ENCODE peak calls at places on chromosomes 12 and 14, in five cellular contexts. One of them, this sample, is unnamed.

GRCh38 chr12:76020281-76020680 is 11.3 kb downstream of the PHLDA1 start:
- DNase-seq in Caco-2: no peak
- DNase-seq in effector memory CD4-positive, alpha-beta T cell: peak; percentile 60
- DNase-seq in foreskin keratinocyte: peak; percentile 80
- DNase-seq in H1: no peak
- DNase-seq in this sample: no peak

GRCh38 chr14:101114726-101115481 is 211.4 kb upstream of the RTL1 start:
- DNase-seq in Caco-2: no peak
- DNase-seq in foreskin keratinocyte: no peak
- DNase-seq in effector memory CD4-positive, alpha-beta T cell: no peak
- DNase-seq in H1: no peak
- DNase-seq in this sample: no peak

GRCh38 chr14:36646664-36647416 is 14.8 kb upstream of the PAX9 start:
- DNase-seq in effector memory CD4-positive, alpha-beta T cell: no peak
- DNase-seq in foreskin keratinocyte: no peak
- DNase-seq in H1: no peak
- DNase-seq in Caco-2: no peak
- DNase-seq in this sample: no peak

GRCh38 chr14:35395283-35395682 is 9.3 kb downstream of the NFKBIA start:
- DNase-seq in foreskin keratinocyte: no peak
- DNase-seq in Caco-2: no peak
- DNase-seq in effector memory CD4-positive, alpha-beta T cell: no peak
- DNase-seq in H1: no peak
- DNase-seq in this sample: no peak

GRCh38 chr12:58887071-58887470 is 33.2 kb downstream of the LRIG3 start:
- DNase-seq in Caco-2: no peak
- DNase-seq in foreskin keratinocyte: no peak
- DNase-seq in effector memory CD4-positive, alpha-beta T cell: no peak
- DNase-seq in H1: no peak
- DNase-seq in this sample: no peak

GRCh38 chr14:39228509-39229221 is 5.0 kb upstream of the MIA2 start:
- DNase-seq in Caco-2: peak; percentile 50
- DNase-seq in effector memory CD4-positive, alpha-beta T cell: no peak
- DNase-seq in H1: no peak
- DNase-seq in foreskin keratinocyte: no peak
- DNase-seq in this sample: no peak

GRCh38 chr12:114835031-114835430 is 151.1 kb upstream of the TBX3 start:
- DNase-seq in effector memory CD4-positive, alpha-beta T cell: no peak
- DNase-seq in Caco-2: no peak
- DNase-seq in foreskin keratinocyte: peak; percentile 26
- DNase-seq in H1: no peak
- DNase-seq in this sample: no peak

GRCh38 chr14:34678306-34678705 is 36.1 kb downstream of the CFL2 start:
- DNase-seq in foreskin keratinocyte: no peak
- DNase-seq in Caco-2: no peak
- DNase-seq in H1: no peak
- DNase-seq in effector memory CD4-positive, alpha-beta T cell: no peak
- DNase-seq in this sample: no peak

GRCh38 chr14:60485600-60486251 is at the start of gene C14orf39:
- DNase-seq in effector memory CD4-positive, alpha-beta T cell: no peak
- DNase-seq in Caco-2: no peak
- DNase-seq in foreskin keratinocyte: no peak
- DNase-seq in H1: no peak
- DNase-seq in this sample: peak; percentile 39

GRCh38 chr12:94263011-94263786 is 114.8 kb downstream of the PLXNC1 start:
- DNase-seq in foreskin keratinocyte: no peak
- DNase-seq in effector memory CD4-positive, alpha-beta T cell: peak; percentile 33
- DNase-seq in H1: no peak
- DNase-seq in Caco-2: no peak
- DNase-seq in this sample: no peak

GRCh38 chr12:71415336-71416231 is 24.0 kb upstream of the LGR5 start:
- DNase-seq in foreskin keratinocyte: no peak
- DNase-seq in effector memory CD4-positive, alpha-beta T cell: no peak
- DNase-seq in H1: no peak
- DNase-seq in Caco-2: peak; percentile 41
- DNase-seq in this sample: peak; percentile 52

GRCh38 chr14:32509632-32510187 is 180.6 kb downstream of the AKAP6 start:
- DNase-seq in H1: no peak
- DNase-seq in foreskin keratinocyte: no peak
- DNase-seq in effector memory CD4-positive, alpha-beta T cell: no peak
- DNase-seq in Caco-2: no peak
- DNase-seq in this sample: no peak

GRCh38 chr12:112676526-112676925 is 115.0 kb upstream of the RPH3A start:
- DNase-seq in H1: no peak
- DNase-seq in effector memory CD4-positive, alpha-beta T cell: no peak
- DNase-seq in foreskin keratinocyte: no peak
- DNase-seq in Caco-2: no peak
- DNase-seq in this sample: no peak

GRCh38 chr12:121800694-121801600 is 2.9 kb upstream of the SETD1B start:
- DNase-seq in effector memory CD4-positive, alpha-beta T cell: peak; percentile 65
- DNase-seq in Caco-2: peak; percentile 75
- DNase-seq in foreskin keratinocyte: no peak
- DNase-seq in H1: no peak
- DNase-seq in this sample: peak; percentile 44

GRCh38 chr12:109084425-109084824 is 8.8 kb downstream of the ALKBH2 start:
- DNase-seq in effector memory CD4-positive, alpha-beta T cell: no peak
- DNase-seq in Caco-2: no peak
- DNase-seq in H1: no peak
- DNase-seq in foreskin keratinocyte: no peak
- DNase-seq in this sample: no peak

GRCh38 chr12:110649341-110649847 is 35.5 kb downstream of the TCTN1 start:
- DNase-seq in H1: no peak
- DNase-seq in foreskin keratinocyte: no peak
- DNase-seq in effector memory CD4-positive, alpha-beta T cell: no peak
- DNase-seq in Caco-2: no peak
- DNase-seq in this sample: no peak

GRCh38 chr14:24376448-24377070 is 8.6 kb downstream of the NFATC4 start:
- DNase-seq in Caco-2: no peak
- DNase-seq in H1: no peak
- DNase-seq in foreskin keratinocyte: no peak
- DNase-seq in effector memory CD4-positive, alpha-beta T cell: no peak
- DNase-seq in this sample: no peak

GRCh38 chr14:69625299-69626131 is 14.1 kb downstream of the SUSD6 start:
- DNase-seq in foreskin keratinocyte: no peak
- DNase-seq in H1: no peak
- DNase-seq in effector memory CD4-positive, alpha-beta T cell: peak; percentile 58
- DNase-seq in Caco-2: no peak
- DNase-seq in this sample: no peak

GRCh38 chr14:91418387-91419043 is 895 bp upstream of the CCDC88C start:
- DNase-seq in foreskin keratinocyte: no peak
- DNase-seq in effector memory CD4-positive, alpha-beta T cell: peak; percentile 72
- DNase-seq in H1: peak; percentile 39
- DNase-seq in Caco-2: peak; percentile 88
- DNase-seq in this sample: peak; percentile 47

GRCh38 chr14:88660056-88660455 is 97.2 kb downstream of the ZC3H14 start:
- DNase-seq in effector memory CD4-positive, alpha-beta T cell: no peak
- DNase-seq in foreskin keratinocyte: no peak
- DNase-seq in Caco-2: no peak
- DNase-seq in H1: no peak
- DNase-seq in this sample: no peak

GRCh38 chr12:70186436-70186835 is 56.8 kb upstream of the CNOT2 start:
- DNase-seq in foreskin keratinocyte: no peak
- DNase-seq in H1: no peak
- DNase-seq in Caco-2: no peak
- DNase-seq in effector memory CD4-positive, alpha-beta T cell: no peak
- DNase-seq in this sample: no peak

GRCh38 chr14:45247427-45247826 is 5.6 kb downstream of the MIS18BP1 start:
- DNase-seq in H1: no peak
- DNase-seq in Caco-2: no peak
- DNase-seq in effector memory CD4-positive, alpha-beta T cell: no peak
- DNase-seq in foreskin keratinocyte: no peak
- DNase-seq in this sample: no peak

GRCh38 chr12:3199551-3200031 is 122.4 kb downstream of the TSPAN9 start:
- DNase-seq in foreskin keratinocyte: peak; percentile 14
- DNase-seq in effector memory CD4-positive, alpha-beta T cell: no peak
- DNase-seq in Caco-2: peak; percentile 72
- DNase-seq in H1: no peak
- DNase-seq in this sample: no peak

GRCh38 chr12:5013206-5013830 is 30.4 kb upstream of the KCNA5 start:
- DNase-seq in effector memory CD4-positive, alpha-beta T cell: no peak
- DNase-seq in Caco-2: no peak
- DNase-seq in H1: no peak
- DNase-seq in foreskin keratinocyte: no peak
- DNase-seq in this sample: no peak

GRCh38 chr14:104319489-104320241 is 181.3 kb downstream of the KIF26A start:
- DNase-seq in H1: no peak
- DNase-seq in foreskin keratinocyte: no peak
- DNase-seq in Caco-2: no peak
- DNase-seq in effector memory CD4-positive, alpha-beta T cell: no peak
- DNase-seq in this sample: no peak

GRCh38 chr14:74836251-74836957 is 39.5 kb downstream of the PROX2 start:
- DNase-seq in foreskin keratinocyte: no peak
- DNase-seq in Caco-2: no peak
- DNase-seq in H1: no peak
- DNase-seq in effector memory CD4-positive, alpha-beta T cell: no peak
- DNase-seq in this sample: no peak

GRCh38 chr12:86496595-86496994 is 240.4 kb upstream of the MGAT4C start:
- DNase-seq in Caco-2: no peak
- DNase-seq in foreskin keratinocyte: no peak
- DNase-seq in effector memory CD4-positive, alpha-beta T cell: no peak
- DNase-seq in H1: no peak
- DNase-seq in this sample: no peak

GRCh38 chr12:26691234-26691970 is 141.6 kb downstream of the ITPR2 start:
- DNase-seq in foreskin keratinocyte: peak; percentile 97
- DNase-seq in Caco-2: no peak
- DNase-seq in H1: peak; percentile 51
- DNase-seq in effector memory CD4-positive, alpha-beta T cell: no peak
- DNase-seq in this sample: peak; percentile 74

GRCh38 chr12:109074866-109075265 is 18.4 kb downstream of the ALKBH2 start:
- DNase-seq in Caco-2: no peak
- DNase-seq in foreskin keratinocyte: no peak
- DNase-seq in H1: no peak
- DNase-seq in effector memory CD4-positive, alpha-beta T cell: no peak
- DNase-seq in this sample: no peak

GRCh38 chr12:52041695-52042123 is 9.5 kb upstream of the NR4A1 start:
- DNase-seq in Caco-2: no peak
- DNase-seq in H1: no peak
- DNase-seq in foreskin keratinocyte: no peak
- DNase-seq in effector memory CD4-positive, alpha-beta T cell: no peak
- DNase-seq in this sample: no peak

GRCh38 chr14:26867171-26867757 is 269.4 kb upstream of the NOVA1 start:
- DNase-seq in H1: no peak
- DNase-seq in foreskin keratinocyte: no peak
- DNase-seq in effector memory CD4-positive, alpha-beta T cell: no peak
- DNase-seq in Caco-2: no peak
- DNase-seq in this sample: no peak

GRCh38 chr12:115710104-115710564 is 567.4 kb downstream of the MED13L start:
- DNase-seq in H1: no peak
- DNase-seq in Caco-2: no peak
- DNase-seq in foreskin keratinocyte: peak; percentile 33
- DNase-seq in effector memory CD4-positive, alpha-beta T cell: no peak
- DNase-seq in this sample: no peak

GRCh38 chr12:14771651-14772137 is 31.6 kb downstream of the WBP11 start:
- DNase-seq in effector memory CD4-positive, alpha-beta T cell: no peak
- DNase-seq in foreskin keratinocyte: no peak
- DNase-seq in H1: no peak
- DNase-seq in Caco-2: no peak
- DNase-seq in this sample: peak; percentile 13

GRCh38 chr14:59688224-59689170 is 111.9 kb upstream of the CCDC175 start:
- DNase-seq in effector memory CD4-positive, alpha-beta T cell: no peak
- DNase-seq in H1: peak; percentile 19
- DNase-seq in foreskin keratinocyte: no peak
- DNase-seq in Caco-2: peak; percentile 79
- DNase-seq in this sample: peak; percentile 52

GRCh38 chr14:102804858-102805257 is 27.6 kb downstream of the TRAF3 start:
- DNase-seq in effector memory CD4-positive, alpha-beta T cell: no peak
- DNase-seq in Caco-2: no peak
- DNase-seq in foreskin keratinocyte: no peak
- DNase-seq in H1: no peak
- DNase-seq in this sample: no peak

GRCh38 chr14:102806447-102806846 is 29.2 kb downstream of the TRAF3 start:
- DNase-seq in H1: no peak
- DNase-seq in Caco-2: no peak
- DNase-seq in foreskin keratinocyte: no peak
- DNase-seq in effector memory CD4-positive, alpha-beta T cell: no peak
- DNase-seq in this sample: no peak

GRCh38 chr14:102803139-102803538 is 25.9 kb downstream of the TRAF3 start:
- DNase-seq in effector memory CD4-positive, alpha-beta T cell: no peak
- DNase-seq in foreskin keratinocyte: no peak
- DNase-seq in Caco-2: no peak
- DNase-seq in H1: no peak
- DNase-seq in this sample: no peak

GRCh38 chr14:102805941-102806340 is 28.7 kb downstream of the TRAF3 start:
- DNase-seq in Caco-2: no peak
- DNase-seq in H1: no peak
- DNase-seq in foreskin keratinocyte: no peak
- DNase-seq in effector memory CD4-positive, alpha-beta T cell: no peak
- DNase-seq in this sample: no peak

GRCh38 chr14:102805454-102805891 is 28.2 kb downstream of the TRAF3 start:
- DNase-seq in H1: no peak
- DNase-seq in effector memory CD4-positive, alpha-beta T cell: peak; percentile 16
- DNase-seq in foreskin keratinocyte: no peak
- DNase-seq in Caco-2: no peak
- DNase-seq in this sample: no peak
- H3K4me1 ChIP-seq in H1: peaks cover 3% of the 10 kb centered on the region
- H3K4me1 ChIP-seq in effector memory CD4-positive, alpha-beta T cell: peaks cover 32% of the 10 kb centered on the region
- H3K4me1 ChIP-seq in foreskin keratinocyte: no peaks in the 10 kb centered on the region
- H3K4me1 ChIP-seq in Caco-2: peaks cover 4% of the 10 kb centered on the region
- H3K4me1 ChIP-seq in this sample: peaks cover 8% of the 10 kb centered on the region

GRCh38 chr12:123070267-123071081 is 80.4 kb downstream of the PITPNM2 start:
- DNase-seq in Caco-2: no peak
- DNase-seq in foreskin keratinocyte: no peak
- DNase-seq in effector memory CD4-positive, alpha-beta T cell: no peak
- DNase-seq in H1: no peak
- DNase-seq in this sample: no peak
- H3K4me1 ChIP-seq in Caco-2: no peaks in the 10 kb centered on the region
- H3K4me1 ChIP-seq in foreskin keratinocyte: peaks cover 4% of the 10 kb centered on the region
- H3K4me1 ChIP-seq in effector memory CD4-positive, alpha-beta T cell: peaks cover 19% of the 10 kb centered on the region
- H3K4me1 ChIP-seq in H1: peaks cover 1% of the 10 kb centered on the region
- H3K4me1 ChIP-seq in this sample: peaks cover 1% of the 10 kb centered on the region

GRCh38 chr12:53053223-53054111 is 3.6 kb downstream of the TNS2 start:
- DNase-seq in foreskin keratinocyte: peak; percentile 53
- DNase-seq in Caco-2: peak; percentile 91
- DNase-seq in H1: no peak
- DNase-seq in effector memory CD4-positive, alpha-beta T cell: peak; percentile 49
- DNase-seq in this sample: peak; percentile 72
- H3K4me1 ChIP-seq in foreskin keratinocyte: no peaks in the 10 kb centered on the region
- H3K4me1 ChIP-seq in Caco-2: peaks cover 48% of the 10 kb centered on the region
- H3K4me1 ChIP-seq in H1: peaks cover 24% of the 10 kb centered on the region
- H3K4me1 ChIP-seq in effector memory CD4-positive, alpha-beta T cell: peaks cover 4% of the 10 kb centered on the region
- H3K4me1 ChIP-seq in this sample: peaks cover 13% of the 10 kb centered on the region

GRCh38 chr14:54901380-54902142 is 1.1 kb downstream of the GCH1 start:
- DNase-seq in effector memory CD4-positive, alpha-beta T cell: no peak
- DNase-seq in foreskin keratinocyte: no peak
- DNase-seq in H1: no peak
- DNase-seq in Caco-2: no peak
- DNase-seq in this sample: no peak

GRCh38 chr14:54906075-54906474 is 3.4 kb upstream of the GCH1 start:
- DNase-seq in H1: no peak
- DNase-seq in effector memory CD4-positive, alpha-beta T cell: no peak
- DNase-seq in foreskin keratinocyte: no peak
- DNase-seq in Caco-2: no peak
- DNase-seq in this sample: no peak

GRCh38 chr14:54902143-54902520 is 494 bp downstream of the GCH1 start:
- DNase-seq in H1: peak; percentile 27
- DNase-seq in Caco-2: peak; percentile 81
- DNase-seq in effector memory CD4-positive, alpha-beta T cell: peak; percentile 74
- DNase-seq in foreskin keratinocyte: no peak
- DNase-seq in this sample: peak; percentile 83

GRCh38 chr14:54908230-54908629 is 5.6 kb upstream of the GCH1 start:
- DNase-seq in H1: no peak
- DNase-seq in foreskin keratinocyte: no peak
- DNase-seq in Caco-2: no peak
- DNase-seq in effector memory CD4-positive, alpha-beta T cell: no peak
- DNase-seq in this sample: no peak

GRCh38 chr14:54902521-54903420 is at the start of gene GCH1:
- DNase-seq in foreskin keratinocyte: no peak
- DNase-seq in Caco-2: peak; percentile 90
- DNase-seq in effector memory CD4-positive, alpha-beta T cell: peak; percentile 75
- DNase-seq in H1: peak; percentile 25
- DNase-seq in this sample: peak; percentile 70
- H3K4me1 ChIP-seq in foreskin keratinocyte: no peaks in the 10 kb centered on the region
- H3K4me1 ChIP-seq in Caco-2: peaks cover 8% of the 10 kb centered on the region
- H3K4me1 ChIP-seq in effector memory CD4-positive, alpha-beta T cell: peaks cover 10% of the 10 kb centered on the region
- H3K4me1 ChIP-seq in H1: no peaks in the 10 kb centered on the region
- H3K4me1 ChIP-seq in this sample: peaks cover 4% of the 10 kb centered on the region